ENCODE peak calls at places on chromosomes 2 and 18, in eight cellular contexts. Z, L, C, K, G, E, M and F are unnamed samples.

GRCh38 chr2:107235491-107236254 is 349.7 kb upstream of the ST6GAL2 start:
- DNase-seq in Z (no peak), M (no peak), C (no peak), E (no peak), G (no peak), L (no peak), K (no peak), F (no peak)

GRCh38 chr2:74703373-74703772 is 49.3 kb downstream of the SEMA4F start:
- DNase-seq in C (no peak), E (no peak), G (no peak), Z (no peak), L (no peak), K (peak; percentile 16), M (no peak), F (no peak)

GRCh38 chr18:62663731-62664336 is 51.5 kb upstream of the PHLPP1 start:
- DNase-seq in K (no peak), M (no peak), C (no peak), G (no peak), L (no peak), E (peak; percentile 79), Z (peak; percentile 35), F (no peak)

GRCh38 chr2:96866586-96866985 is 3.3 kb downstream of the SEMA4C start:
- DNase-seq in C (no peak), M (no peak), K (no peak), G (no peak), L (no peak), E (no peak), Z (no peak), F (no peak)

GRCh38 chr2:126902152-126902835 is 3.6 kb downstream of the TEX51 start:
- DNase-seq in C (no peak), M (no peak), L (no peak), E (no peak), Z (no peak), G (no peak), K (no peak), F (no peak)

GRCh38 chr2:230660294-230661060 is 52.2 kb upstream of the CAB39 start:
- DNase-seq in G (no peak), L (no peak), K (no peak), C (peak; percentile 33), Z (peak; percentile 79), M (no peak), E (no peak), F (no peak)

GRCh38 chr2:85763831-85764230 is 10.0 kb downstream of the ATOH8 start:
- DNase-seq in C (no peak), M (no peak), Z (no peak), G (no peak), K (no peak), E (no peak), L (no peak), F (no peak)

GRCh38 chr2:72112981-72113846 is 34.4 kb downstream of the CYP26B1 start:
- DNase-seq in G (no peak), M (no peak), K (no peak), E (no peak), Z (no peak), C (no peak), L (no peak), F (no peak)

GRCh38 chr2:62461707-62462106 is 44.3 kb downstream of the TMEM17 start:
- DNase-seq in Z (no peak), M (no peak), G (no peak), E (peak; percentile 13), C (no peak), L (no peak), K (no peak), F (no peak)

GRCh38 chr2:189511210-189511609 is 69.4 kb downstream of the SLC40A1 start:
- DNase-seq in E (no peak), G (no peak), C (no peak), K (no peak), M (no peak), L (no peak), Z (no peak), F (no peak)

GRCh38 chr18:35158728-35159443 is 81.9 kb upstream of the ZNF397 start:
- DNase-seq in Z (no peak), L (no peak), M (no peak), G (no peak), E (no peak), C (no peak), K (no peak), F (no peak)

GRCh38 chr2:230016844-230017243 is 51.9 kb downstream of the SLC16A14 start:
- DNase-seq in L (no peak), M (no peak), G (no peak), E (no peak), C (no peak), Z (no peak), K (no peak), F (no peak)

GRCh38 chr2:216578325-216578724 is 54.9 kb upstream of the IGFBP2 start:
- DNase-seq in Z (no peak), K (no peak), G (no peak), C (no peak), L (no peak), E (peak; percentile 65), M (no peak), F (no peak)

GRCh38 chr2:128442891-128443302 is 124.2 kb upstream of the HS6ST1 start:
- DNase-seq in K (no peak), C (no peak), Z (no peak), M (no peak), L (no peak), G (no peak), E (no peak), F (no peak)

GRCh38 chr2:138906549-138906948 is 126.4 kb upstream of the NXPH2 start:
- DNase-seq in K (no peak), L (no peak), C (no peak), E (no peak), M (no peak), Z (no peak), G (no peak), F (no peak)

GRCh38 chr18:526681-527080 is 26.2 kb upstream of the COLEC12 start:
- DNase-seq in M (no peak), E (no peak), G (no peak), Z (no peak), C (no peak), K (no peak), L (no peak), F (no peak)

GRCh38 chr2:232230557-232230956 is 148.0 kb upstream of the ALPP start:
- DNase-seq in K (peak; percentile 1), E (peak; percentile 40), C (no peak), G (no peak), Z (no peak), M (no peak), L (peak; percentile 31), F (no peak)

GRCh38 chr2:144642106-144642505 is 122.2 kb upstream of the ZEB2 start:
- DNase-seq in K (no peak), L (no peak), E (no peak), M (no peak), C (no peak), G (no peak), Z (no peak), F (no peak)